ENCODE peak calls at places on chromosome 13, in eight cellular contexts. One of them, this sample, is unnamed.

GRCh38 chr13:30042272-30042671 is 191.9 kb upstream of the UBL3 start:
- DNase-seq in GM23248: no peak
- DNase-seq in mammary epithelial cell: no peak
- DNase-seq in spleen: no peak
- DNase-seq in CD8-positive, alpha-beta T cell: no peak
- DNase-seq in stomach: no peak
- DNase-seq in AG04450: no peak
- DNase-seq in SK-N-SH: no peak
- DNase-seq in this sample: no peak

GRCh38 chr13:45446181-45446580 is 18.6 kb upstream of the COG3 start:
- DNase-seq in GM23248: peak
- DNase-seq in spleen: no peak
- DNase-seq in SK-N-SH: no peak
- DNase-seq in mammary epithelial cell: peak
- DNase-seq in AG04450: no peak
- DNase-seq in stomach: no peak
- DNase-seq in CD8-positive, alpha-beta T cell: no peak
- DNase-seq in this sample: no peak

GRCh38 chr13:97621631-97622030 is 187.7 kb downstream of the RAP2A start:
- DNase-seq in stomach: no peak
- DNase-seq in GM23248: no peak
- DNase-seq in SK-N-SH: no peak
- DNase-seq in spleen: no peak
- DNase-seq in mammary epithelial cell: no peak
- DNase-seq in CD8-positive, alpha-beta T cell: no peak
- DNase-seq in AG04450: no peak
- DNase-seq in this sample: no peak

GRCh38 chr13:77002590-77003190 is 10.8 kb downstream of the CLN5 start:
- DNase-seq in CD8-positive, alpha-beta T cell: no peak
- DNase-seq in GM23248: peak
- DNase-seq in AG04450: no peak
- DNase-seq in spleen: no peak
- DNase-seq in SK-N-SH: peak
- DNase-seq in mammary epithelial cell: peak
- DNase-seq in stomach: no peak
- DNase-seq in this sample: no peak

GRCh38 chr13:39777527-39778061 is 122.1 kb downstream of the COG6 start:
- DNase-seq in GM23248: peak
- DNase-seq in AG04450: peak
- DNase-seq in SK-N-SH: no peak
- DNase-seq in stomach: no peak
- DNase-seq in mammary epithelial cell: peak
- DNase-seq in spleen: no peak
- DNase-seq in CD8-positive, alpha-beta T cell: no peak
- DNase-seq in this sample: peak

GRCh38 chr13:21297914-21298831 is 121.7 kb downstream of the MRPL57 start:
- DNase-seq in AG04450: peak
- DNase-seq in SK-N-SH: peak
- DNase-seq in CD8-positive, alpha-beta T cell: peak
- DNase-seq in stomach: peak
- DNase-seq in GM23248: peak
- DNase-seq in spleen: peak
- DNase-seq in mammary epithelial cell: peak
- DNase-seq in this sample: peak

GRCh38 chr13:27425151-27425917 is 915 bp downstream of the GTF3A start:
- DNase-seq in mammary epithelial cell: peak
- DNase-seq in spleen: no peak
- DNase-seq in stomach: no peak
- DNase-seq in CD8-positive, alpha-beta T cell: no peak
- DNase-seq in AG04450: no peak
- DNase-seq in SK-N-SH: no peak
- DNase-seq in GM23248: peak
- DNase-seq in this sample: peak

GRCh38 chr13:33548065-33548464 is 262.5 kb upstream of the STARD13 start:
- DNase-seq in SK-N-SH: no peak
- DNase-seq in GM23248: no peak
- DNase-seq in stomach: no peak
- DNase-seq in CD8-positive, alpha-beta T cell: no peak
- DNase-seq in AG04450: no peak
- DNase-seq in mammary epithelial cell: no peak
- DNase-seq in spleen: no peak
- DNase-seq in this sample: no peak

GRCh38 chr13:111908981-111909380 is 158.0 kb upstream of the SOX1 start:
- DNase-seq in AG04450: no peak
- DNase-seq in mammary epithelial cell: no peak
- DNase-seq in SK-N-SH: no peak
- DNase-seq in GM23248: no peak
- DNase-seq in spleen: peak
- DNase-seq in stomach: no peak
- DNase-seq in CD8-positive, alpha-beta T cell: no peak
- DNase-seq in this sample: no peak

GRCh38 chr13:110289661-110290060 is 17.3 kb downstream of the COL4A1 start:
- DNase-seq in SK-N-SH: no peak
- DNase-seq in spleen: no peak
- DNase-seq in GM23248: no peak
- DNase-seq in stomach: no peak
- DNase-seq in CD8-positive, alpha-beta T cell: no peak
- DNase-seq in AG04450: no peak
- DNase-seq in mammary epithelial cell: no peak
- DNase-seq in this sample: no peak

GRCh38 chr13:97234742-97235141 is 12.6 kb downstream of the MBNL2 start:
- DNase-seq in GM23248: no peak
- DNase-seq in spleen: no peak
- DNase-seq in SK-N-SH: no peak
- DNase-seq in CD8-positive, alpha-beta T cell: no peak
- DNase-seq in mammary epithelial cell: no peak
- DNase-seq in AG04450: no peak
- DNase-seq in stomach: peak
- DNase-seq in this sample: no peak

GRCh38 chr13:75621147-75621546 is 15.0 kb upstream of the LMO7 start:
- DNase-seq in mammary epithelial cell: no peak
- DNase-seq in stomach: no peak
- DNase-seq in AG04450: peak
- DNase-seq in GM23248: peak
- DNase-seq in SK-N-SH: no peak
- DNase-seq in CD8-positive, alpha-beta T cell: no peak
- DNase-seq in spleen: no peak
- DNase-seq in this sample: no peak

GRCh38 chr13:97889803-97890202 is 63.7 kb upstream of the IPO5 start:
- DNase-seq in stomach: no peak
- DNase-seq in mammary epithelial cell: no peak
- DNase-seq in CD8-positive, alpha-beta T cell: no peak
- DNase-seq in spleen: no peak
- DNase-seq in SK-N-SH: no peak
- DNase-seq in AG04450: no peak
- DNase-seq in GM23248: peak
- DNase-seq in this sample: no peak

GRCh38 chr13:73368608-73369007 is 309.8 kb downstream of the KLF5 start:
- DNase-seq in SK-N-SH: no peak
- DNase-seq in AG04450: no peak
- DNase-seq in mammary epithelial cell: peak
- DNase-seq in GM23248: no peak
- DNase-seq in stomach: no peak
- DNase-seq in CD8-positive, alpha-beta T cell: no peak
- DNase-seq in spleen: no peak
- DNase-seq in this sample: no peak

GRCh38 chr13:27921421-27921960 is 1.7 kb downstream of the PDX1 start:
- DNase-seq in spleen: no peak
- DNase-seq in CD8-positive, alpha-beta T cell: no peak
- DNase-seq in GM23248: no peak
- DNase-seq in mammary epithelial cell: no peak
- DNase-seq in stomach: no peak
- DNase-seq in AG04450: no peak
- DNase-seq in SK-N-SH: peak
- DNase-seq in this sample: no peak

GRCh38 chr13:99726261-99726894 is 225.1 kb downstream of the TM9SF2 start:
- DNase-seq in SK-N-SH: no peak
- DNase-seq in GM23248: no peak
- DNase-seq in stomach: no peak
- DNase-seq in CD8-positive, alpha-beta T cell: no peak
- DNase-seq in AG04450: no peak
- DNase-seq in spleen: peak
- DNase-seq in mammary epithelial cell: no peak
- DNase-seq in this sample: no peak

GRCh38 chr13:42762917-42763316 is 18.5 kb upstream of the FAM216B start:
- DNase-seq in CD8-positive, alpha-beta T cell: no peak
- DNase-seq in GM23248: peak
- DNase-seq in stomach: no peak
- DNase-seq in spleen: no peak
- DNase-seq in AG04450: peak
- DNase-seq in SK-N-SH: no peak
- DNase-seq in mammary epithelial cell: peak
- DNase-seq in this sample: no peak

GRCh38 chr13:113410472-113411201 is 42.7 kb downstream of the ADPRHL1 start:
- DNase-seq in CD8-positive, alpha-beta T cell: no peak
- DNase-seq in stomach: no peak
- DNase-seq in AG04450: peak
- DNase-seq in GM23248: peak
- DNase-seq in spleen: peak
- DNase-seq in mammary epithelial cell: peak
- DNase-seq in SK-N-SH: no peak
- DNase-seq in this sample: no peak
- H3K27ac ChIP-seq in CD8-positive, alpha-beta T cell: no peak
- H3K27ac ChIP-seq in stomach: peak
- H3K27ac ChIP-seq in AG04450: peak
- H3K27ac ChIP-seq in GM23248: peak
- H3K27ac ChIP-seq in spleen: no peak
- H3K27ac ChIP-seq in mammary epithelial cell: no peak
- H3K27ac ChIP-seq in SK-N-SH: no peak
- H3K27ac ChIP-seq in this sample: no peak

GRCh38 chr13:51823351-51823750 is 19.4 kb upstream of the DHRS12 start:
- DNase-seq in stomach: no peak
- DNase-seq in AG04450: no peak
- DNase-seq in spleen: no peak
- DNase-seq in CD8-positive, alpha-beta T cell: no peak
- DNase-seq in mammary epithelial cell: no peak
- DNase-seq in SK-N-SH: no peak
- DNase-seq in GM23248: no peak
- DNase-seq in this sample: no peak

GRCh38 chr13:51823861-51824260 is 19.9 kb upstream of the DHRS12 start:
- DNase-seq in GM23248: no peak
- DNase-seq in spleen: no peak
- DNase-seq in AG04450: no peak
- DNase-seq in SK-N-SH: no peak
- DNase-seq in stomach: no peak
- DNase-seq in CD8-positive, alpha-beta T cell: no peak
- DNase-seq in mammary epithelial cell: no peak
- DNase-seq in this sample: no peak

GRCh38 chr13:51819544-51819943 is 15.6 kb upstream of the DHRS12 start:
- DNase-seq in SK-N-SH: no peak
- DNase-seq in spleen: no peak
- DNase-seq in stomach: no peak
- DNase-seq in GM23248: no peak
- DNase-seq in mammary epithelial cell: no peak
- DNase-seq in AG04450: no peak
- DNase-seq in CD8-positive, alpha-beta T cell: no peak
- DNase-seq in this sample: no peak

GRCh38 chr13:51822106-51822840 is 18.3 kb upstream of the DHRS12 start:
- DNase-seq in CD8-positive, alpha-beta T cell: no peak
- DNase-seq in spleen: no peak
- DNase-seq in GM23248: no peak
- DNase-seq in mammary epithelial cell: no peak
- DNase-seq in stomach: no peak
- DNase-seq in SK-N-SH: no peak
- DNase-seq in AG04450: no peak
- DNase-seq in this sample: no peak

DNA sequence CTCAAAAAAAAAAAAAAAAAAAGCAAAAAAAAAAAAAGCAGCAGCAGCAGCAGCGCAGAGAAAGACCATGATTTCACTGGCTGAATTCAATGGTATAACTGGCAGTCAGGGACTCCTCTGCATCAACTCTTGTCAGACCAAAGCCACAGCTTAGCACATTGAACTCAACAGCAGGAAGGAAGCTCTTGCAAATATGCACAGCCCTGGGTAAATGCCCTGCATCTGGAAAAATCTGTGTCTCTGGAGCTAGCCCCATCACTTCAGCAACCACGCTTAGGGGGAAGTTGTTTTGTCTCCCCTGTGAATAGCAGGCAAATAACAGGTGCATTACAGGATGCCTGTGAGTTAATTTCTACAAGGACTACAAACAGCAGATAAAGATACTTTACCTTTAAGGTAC is 17.7 kb upstream of the DHRS12 start:
- DNase-seq in CD8-positive, alpha-beta T cell: no peak
- DNase-seq in GM23248: no peak
- DNase-seq in stomach: no peak
- DNase-seq in SK-N-SH: no peak
- DNase-seq in mammary epithelial cell: no peak
- DNase-seq in spleen: no peak
- DNase-seq in AG04450: no peak
- DNase-seq in this sample: peak
- H3K27ac ChIP-seq in CD8-positive, alpha-beta T cell: peak
- H3K27ac ChIP-seq in GM23248: no peak
- H3K27ac ChIP-seq in stomach: no peak
- H3K27ac ChIP-seq in SK-N-SH: no peak
- H3K27ac ChIP-seq in mammary epithelial cell: no peak
- H3K27ac ChIP-seq in spleen: peak
- H3K27ac ChIP-seq in AG04450: no peak
- H3K27ac ChIP-seq in this sample: peak

DNA sequence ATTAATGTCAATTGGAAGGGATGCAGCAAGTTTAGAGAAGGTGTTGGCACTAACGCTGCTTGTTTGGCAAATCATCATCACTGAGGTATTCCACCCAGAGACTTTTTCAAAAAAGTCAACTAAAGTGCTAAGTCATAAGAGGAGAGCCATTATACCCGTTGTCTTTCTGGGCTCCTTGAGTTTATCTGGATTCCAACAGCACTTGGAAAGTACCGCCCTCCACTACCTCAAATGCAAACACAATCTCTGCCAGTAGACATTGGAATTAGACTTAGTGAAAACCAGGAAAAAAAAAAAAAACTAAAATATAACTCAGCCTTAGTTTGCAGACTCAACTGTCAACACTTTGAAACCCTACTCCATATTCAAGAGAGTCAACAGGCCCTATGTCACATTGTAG is 266.0 kb downstream of the ITGBL1 start:
- DNase-seq in spleen: no peak
- DNase-seq in AG04450: no peak
- DNase-seq in GM23248: no peak
- DNase-seq in mammary epithelial cell: no peak
- DNase-seq in SK-N-SH: no peak
- DNase-seq in CD8-positive, alpha-beta T cell: no peak
- DNase-seq in stomach: no peak
- DNase-seq in this sample: no peak
- H3K27ac ChIP-seq in spleen: no peak
- H3K27ac ChIP-seq in AG04450: no peak
- H3K27ac ChIP-seq in GM23248: no peak
- H3K27ac ChIP-seq in mammary epithelial cell: no peak
- H3K27ac ChIP-seq in SK-N-SH: no peak
- H3K27ac ChIP-seq in CD8-positive, alpha-beta T cell: no peak
- H3K27ac ChIP-seq in stomach: no peak
- H3K27ac ChIP-seq in this sample: no peak

DNA sequence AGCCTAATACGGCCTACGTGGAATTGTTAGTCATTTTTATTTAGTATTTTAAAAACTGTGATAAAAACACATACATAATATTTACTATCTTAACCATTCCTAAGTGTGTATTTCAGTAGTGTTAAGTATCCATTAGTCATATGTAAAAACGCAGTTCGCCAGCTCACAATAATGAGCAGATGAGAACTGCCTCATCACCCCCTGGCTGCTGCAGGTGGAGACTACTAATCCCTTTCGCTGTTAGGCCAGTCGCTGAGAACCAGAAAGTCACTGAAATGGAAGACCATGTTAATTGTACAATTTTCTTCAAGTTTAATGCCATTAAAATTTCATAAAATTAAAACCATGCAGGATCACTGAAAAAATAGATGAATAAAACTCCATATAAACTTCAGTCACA is 1.6 kb downstream of the ESD start:
- DNase-seq in mammary epithelial cell: no peak
- DNase-seq in CD8-positive, alpha-beta T cell: no peak
- DNase-seq in stomach: no peak
- DNase-seq in spleen: no peak
- DNase-seq in SK-N-SH: no peak
- DNase-seq in GM23248: peak
- DNase-seq in AG04450: no peak
- DNase-seq in this sample: no peak
- H3K27ac ChIP-seq in mammary epithelial cell: no peak
- H3K27ac ChIP-seq in CD8-positive, alpha-beta T cell: no peak
- H3K27ac ChIP-seq in stomach: no peak
- H3K27ac ChIP-seq in spleen: no peak
- H3K27ac ChIP-seq in SK-N-SH: no peak
- H3K27ac ChIP-seq in GM23248: no peak
- H3K27ac ChIP-seq in AG04450: no peak
- H3K27ac ChIP-seq in this sample: no peak

This sample was measured in CD4-positive, CD25-positive, alpha-beta regulatory T cell.